ENCODE peak calls at places on chromosomes 11 and 22, in nine cellular contexts. I is activated CD4-positive, CD25-positive, alpha-beta regulatory T cell treated with anti-CD3 and anti-CD28 coated beads, Interleukin-2, amount 50 U/mL, for 72 hours; Q is omental fat pad; V is SHP77; P is cardiac septum; R is stimulated activated naive CD4-positive, alpha-beta T cell; U is adipocyte; K is heart left ventricle; A is GM04504. Y is an unnamed sample.

GRCh38 chr11:69934861-69935494 is 115.8 kb upstream of the FGF3 start:
- DNase-seq in K (no peak), U (no peak), R (no peak), P (no peak), Q (no peak), I (no peak), V (no peak), A (no peak), Y (no peak)

GRCh38 chr11:126485021-126485781 is 129.7 kb downstream of the ST3GAL4 start:
- DNase-seq in U (peak), A (peak), V (no peak), Q (no peak), K (no peak), R (no peak), I (no peak), P (no peak), Y (no peak)

GRCh38 chr22:28442951-28443876 is 236.4 kb downstream of the TTC28 start:
- DNase-seq in K (peak), A (peak), Q (no peak), V (no peak), I (no peak), U (peak), R (peak), P (peak), Y (peak)

GRCh38 chr11:123330071-123330470 is 100.0 kb upstream of the GRAMD1B start:
- DNase-seq in P (no peak), A (no peak), K (no peak), U (no peak), V (no peak), R (no peak), Q (no peak), I (no peak), Y (no peak)

GRCh38 chr11:80197155-80197554 is 756.3 kb upstream of the TENM4 start:
- DNase-seq in R (no peak), U (no peak), A (no peak), P (no peak), K (no peak), V (no peak), I (no peak), Q (no peak), Y (no peak)

GRCh38 chr11:106281455-106282173 is 204.2 kb downstream of the AASDHPPT start:
- DNase-seq in V (no peak), Q (no peak), R (no peak), P (no peak), U (peak), K (no peak), A (peak), I (no peak), Y (no peak)

GRCh38 chr11:77421041-77421723 is 52.7 kb downstream of the PAK1 start:
- DNase-seq in Q (no peak), A (no peak), I (no peak), P (no peak), U (no peak), K (no peak), V (no peak), R (no peak), Y (no peak)

GRCh38 chr11:57341250-57341808 is 3.2 kb downstream of the P2RX3 start:
- DNase-seq in R (no peak), V (no peak), U (no peak), K (no peak), A (no peak), Q (no peak), I (no peak), P (no peak), Y (no peak)

GRCh38 chr11:114326151-114326550 is 30.0 kb downstream of the NNMT start:
- DNase-seq in A (no peak), V (no peak), P (no peak), K (no peak), R (no peak), Q (no peak), I (no peak), U (no peak), Y (no peak)

GRCh38 chr22:26487996-26488395 is 4.3 kb downstream of the SRRD start:
- DNase-seq in Q (no peak), I (no peak), U (no peak), K (no peak), V (no peak), R (no peak), A (no peak), P (no peak), Y (no peak)

GRCh38 chr11:73331138-73331916 is 23.3 kb downstream of the ARHGEF17 start:
- DNase-seq in Q (no peak), K (no peak), A (no peak), R (no peak), I (no peak), U (peak), V (no peak), P (no peak), Y (no peak)

GRCh38 chr22:19622061-19622441 is 92.3 kb upstream of the SEPTIN5 start:
- DNase-seq in I (no peak), P (no peak), R (no peak), U (no peak), K (no peak), A (no peak), V (no peak), Q (no peak), Y (no peak)

GRCh38 chr22:27686534-27686933 is 115.0 kb downstream of the MN1 start:
- DNase-seq in A (no peak), Q (no peak), U (peak), K (peak), I (no peak), R (no peak), V (peak), P (peak), Y (no peak)

GRCh38 chr11:106012744-106013143 is 9.3 kb downstream of the MSANTD4 start:
- DNase-seq in I (no peak), Q (no peak), R (no peak), U (peak), V (no peak), A (no peak), P (no peak), K (no peak), Y (no peak)

GRCh38 chr11:108278546-108278945 is 55.7 kb downstream of the ATM start:
- DNase-seq in I (no peak), R (no peak), Q (no peak), K (peak), V (no peak), P (no peak), A (no peak), U (no peak), Y (no peak)

GRCh38 chr11:112526699-112527410 is 266.2 kb upstream of the PLET1 start:
- DNase-seq in I (no peak), P (no peak), V (no peak), U (no peak), Q (no peak), K (no peak), R (no peak), A (no peak), Y (no peak)

GRCh38 chr11:62908468-62909072 is 12.6 kb downstream of the CHRM1 start:
- DNase-seq in I (no peak), P (no peak), A (no peak), U (no peak), K (no peak), V (no peak), Q (no peak), R (no peak), Y (no peak)

GRCh38 chr11:20840341-20840740 is 171.0 kb downstream of the NELL1 start:
- DNase-seq in P (no peak), V (peak), R (no peak), I (no peak), U (no peak), A (no peak), K (no peak), Q (no peak), Y (no peak)

GRCh38 chr11:78737891-78738290 is 163.2 kb upstream of the NARS2 start:
- DNase-seq in Q (no peak), V (no peak), U (no peak), K (no peak), P (no peak), R (no peak), A (no peak), I (no peak), Y (no peak)

GRCh38 chr11:120128392-120129172 is 9.3 kb downstream of the TRIM29 start:
- DNase-seq in A (peak), I (no peak), R (no peak), K (no peak), Q (peak), V (no peak), U (no peak), P (peak), Y (no peak)